ENCODE peak calls at places on chromosomes 1 and 21, in five cellular contexts. A is A673, E is foreskin fibroblast, U is D721Med, G is cardiac muscle cell. H is an unnamed sample.

GRCh38 chr1:220655961-220656720 is 34.0 kb upstream of the C1orf115 start:
- DNase-seq in U (no peak), E (no peak), A (no peak), G (no peak), H (no peak)

GRCh38 chr1:243253211-243253926 is 1.7 kb downstream of the CEP170 start:
- DNase-seq in G (no peak), U (no peak), E (peak), A (no peak), H (no peak)

GRCh38 chr1:53575948-53576305 is 116.7 kb downstream of the DMRTB1 start:
- DNase-seq in U (no peak), A (no peak), E (no peak), G (no peak), H (no peak)

GRCh38 chr1:27971674-27972073 is 11.9 kb downstream of the XKR8 start:
- DNase-seq in E (peak), A (peak), G (peak), U (no peak), H (no peak)

GRCh38 chr1:185567438-185567837 is 166.8 kb upstream of the HMCN1 start:
- DNase-seq in E (no peak), G (no peak), A (no peak), U (no peak), H (no peak)

GRCh38 chr1:185373813-185374524 is 56.9 kb upstream of the IVNS1ABP start:
- DNase-seq in E (peak), A (no peak), G (no peak), U (no peak), H (no peak)

GRCh38 chr1:101394041-101394440 is 157.2 kb downstream of the S1PR1 start:
- DNase-seq in A (peak), G (no peak), U (no peak), E (peak), H (no peak)

GRCh38 chr1:99347041-99347684 is 82.9 kb downstream of the PLPPR4 start:
- DNase-seq in E (no peak), A (no peak), U (no peak), G (no peak), H (no peak)

GRCh38 chr1:207017615-207018559 is 14.7 kb downstream of the C1orf116 start:
- DNase-seq in E (no peak), U (no peak), G (no peak), A (peak), H (no peak)

GRCh38 chr1:203367051-203367450 is 16.1 kb upstream of the FMOD start:
- DNase-seq in E (no peak), U (no peak), A (no peak), G (no peak), H (no peak)

GRCh38 chr1:200411406-200412257 is 1.8 kb upstream of the ZNF281 start:
- DNase-seq in A (no peak), U (no peak), G (peak), E (no peak), H (no peak)

GRCh38 chr1:208093046-208093445 is 151.1 kb downstream of the PLXNA2 start:
- DNase-seq in U (no peak), E (no peak), A (no peak), G (no peak), H (no peak)

GRCh38 chr1:10210841-10211804 is 753 bp downstream of the KIF1B start:
- DNase-seq in G (peak), E (peak), A (peak), U (no peak), H (peak)

GRCh38 chr1:228871314-228872061 is 136.2 kb downstream of the RHOU start:
- DNase-seq in U (no peak), E (no peak), A (no peak), G (no peak), H (no peak)

GRCh38 chr21:35172231-35172630 is 123.1 kb upstream of the RUNX1 start:
- DNase-seq in G (no peak), U (no peak), E (no peak), A (no peak), H (no peak)

GRCh38 chr1:85824066-85824835 is 116.0 kb upstream of the ZNHIT6 start:
- DNase-seq in U (no peak), G (no peak), A (no peak), E (no peak), H (no peak)

GRCh38 chr1:181493885-181494284 is 10.6 kb downstream of the CACNA1E start:
- DNase-seq in U (no peak), G (no peak), A (no peak), E (no peak), H (no peak)

GRCh38 chr1:27957655-27958054 is 2.1 kb upstream of the XKR8 start:
- DNase-seq in E (no peak), G (no peak), U (no peak), A (no peak), H (no peak)

GRCh38 chr1:74463301-74463988 is 49.0 kb downstream of the LRRC53 start:
- DNase-seq in G (no peak), A (peak), E (no peak), U (no peak), H (no peak)

GRCh38 chr21:15437873-15438272 is 291.9 kb upstream of the USP25 start:
- DNase-seq in G (no peak), U (no peak), A (no peak), E (peak), H (no peak)

GRCh38 chr1:64122588-64122987 is 80.8 kb upstream of the UBE2U start:
- DNase-seq in A (no peak), U (no peak), E (peak), G (no peak), H (no peak)

GRCh38 chr1:161728376-161729226 is 7.3 kb downstream of the FCRLB start:
- DNase-seq in A (no peak), G (no peak), U (no peak), E (no peak), H (no peak)

GRCh38 chr1:198970919-198971318 is 332.1 kb downstream of the PTPRC start:
- DNase-seq in E (peak), G (no peak), A (peak), U (no peak), H (no peak)

GRCh38 chr1:98077691-98078090 is 156.9 kb upstream of the DPYD start:
- DNase-seq in U (no peak), G (no peak), E (peak), A (no peak), H (no peak)

GRCh38 chr1:9202240-9202870 is 32.2 kb upstream of the H6PD start:
- DNase-seq in E (no peak), A (no peak), U (no peak), G (no peak), H (no peak)

GRCh38 chr1:206145771-206146290 is 28.6 kb upstream of the AVPR1B start:
- DNase-seq in A (no peak), E (no peak), U (no peak), G (no peak), H (no peak)

GRCh38 chr1:81118550-81118949 is 682.2 kb upstream of the ADGRL2 start:
- DNase-seq in U (no peak), A (no peak), E (peak), G (no peak), H (no peak)

GRCh38 chr1:114610546-114611245 is 29.3 kb upstream of the BCAS2 start:
- DNase-seq in G (no peak), U (no peak), A (no peak), E (peak), H (no peak)

GRCh38 chr1:203178083-203178482 is 2.5 kb upstream of the MYBPH start:
- DNase-seq in E (peak), A (no peak), G (no peak), U (no peak), H (no peak)

GRCh38 chr1:91783423-91784162 is 102.4 kb downstream of the TGFBR3 start:
- DNase-seq in E (peak), U (no peak), G (no peak), A (no peak), H (no peak)

GRCh38 chr1:232059726-232060360 is 433.3 kb downstream of the DISC1 start:
- DNase-seq in G (no peak), U (no peak), A (no peak), E (no peak), H (no peak)

GRCh38 chr1:48654606-48655210 is 122.0 kb downstream of the BEND5 start:
- DNase-seq in A (no peak), G (peak), U (no peak), E (no peak), H (no peak)

GRCh38 chr1:156598125-156598524 is 3.2 kb downstream of the GPATCH4 start:
- DNase-seq in A (no peak), E (no peak), U (no peak), G (no peak), H (no peak)

GRCh38 chr1:156598731-156599432 is 2.4 kb downstream of the GPATCH4 start:
- DNase-seq in E (no peak), U (no peak), A (no peak), G (no peak), H (no peak)

GRCh38 chr1:156601122-156601830 is at the start of gene GPATCH4:
- DNase-seq in A (peak), U (no peak), E (peak), G (peak), H (peak)

GRCh38 chr1:156600733-156601121 is 552 bp downstream of the GPATCH4 start:
- DNase-seq in U (no peak), A (no peak), G (no peak), E (peak), H (no peak)

GRCh38 chr1:156599811-156600210 is 1.5 kb downstream of the GPATCH4 start:
- DNase-seq in A (peak), U (no peak), E (peak), G (no peak), H (no peak)
- TF ChIP-seq CTCF in A (no peak), U (no peak), E (no peak), G (no peak), H (no peak)

GRCh38 chr1:6460349-6461236 is 5.4 kb downstream of the TNFRSF25 start:
- DNase-seq in G (no peak), E (no peak), U (no peak), A (no peak), H (no peak)

GRCh38 chr1:6459850-6460265 is 6.1 kb downstream of the TNFRSF25 start:
- DNase-seq in U (no peak), E (no peak), A (no peak), G (no peak), H (no peak)

GRCh38 chr1:6454856-6455751 is 10.9 kb downstream of the TNFRSF25 start:
- DNase-seq in E (peak), U (no peak), G (no peak), A (no peak), H (no peak)

GRCh38 chr1:6461237-6461530 is 4.8 kb downstream of the TNFRSF25 start:
- DNase-seq in A (no peak), U (no peak), G (no peak), E (no peak), H (no peak)

DNA sequence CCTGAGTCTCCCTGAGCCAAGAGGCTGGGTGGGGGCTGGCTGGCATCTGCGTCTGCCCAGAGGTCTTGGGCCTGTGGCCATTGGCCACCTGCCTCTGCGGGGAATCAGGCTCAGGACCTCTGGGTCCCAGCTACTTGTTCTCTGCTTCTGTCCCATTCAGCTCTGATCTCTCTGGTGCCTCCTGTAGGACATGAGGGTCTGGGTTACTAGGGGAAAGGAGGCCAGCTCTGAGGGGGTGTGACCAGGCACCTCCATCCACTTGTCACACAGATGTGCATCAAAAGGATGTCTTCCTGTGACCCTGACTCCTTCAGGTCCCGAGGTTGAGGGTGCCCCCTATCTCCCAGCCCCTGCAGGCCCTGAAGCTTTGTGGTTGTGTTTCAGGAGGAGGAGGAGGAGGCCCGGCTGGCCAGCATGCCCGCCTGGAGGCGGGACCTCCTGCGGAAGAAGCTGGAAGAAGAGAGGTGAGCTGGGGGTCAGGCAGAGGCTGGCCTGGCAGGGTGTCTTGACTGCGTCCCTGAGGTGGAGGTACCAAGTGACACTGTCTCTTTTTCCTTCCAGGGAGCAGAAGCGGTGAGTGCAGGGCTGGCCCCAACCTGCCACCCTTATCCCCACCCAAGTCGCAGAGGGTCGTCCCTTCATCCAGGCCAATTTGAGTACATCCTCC is 9.0 kb downstream of the TNFRSF25 start:
- DNase-seq in A (no peak), G (no peak), U (no peak), E (no peak), H (no peak)
- TF ChIP-seq CTCF in A (no peak), G (no peak), U (no peak), E (no peak), H (no peak)

DNA sequence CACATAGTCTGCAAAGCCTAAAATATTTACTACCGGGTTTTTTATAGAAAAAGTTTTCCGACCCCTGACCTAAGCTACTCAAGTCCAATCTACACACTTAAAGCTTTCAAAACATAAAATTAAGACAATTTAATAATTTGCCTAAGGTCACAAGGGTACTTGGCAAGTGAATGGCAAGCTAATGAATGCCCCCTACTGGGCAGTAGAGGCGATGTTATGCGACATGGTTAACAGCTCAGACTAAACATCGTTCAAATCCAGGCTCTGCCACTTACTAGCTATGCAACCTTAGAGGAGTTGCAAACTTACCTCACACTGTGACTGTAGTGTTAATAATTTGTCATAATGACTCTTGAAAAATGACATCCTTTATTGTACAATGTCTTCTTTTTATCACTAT is 317.2 kb upstream of the NFIA start:
- DNase-seq in A (peak), U (no peak), G (peak), E (peak), H (peak)
- TF ChIP-seq CTCF in A (peak), U (peak), G (peak), E (peak), H (peak)

GRCh38 chr1:119544165-119544762 is 37.3 kb downstream of the HSD3B1 start:
- DNase-seq in G (peak), E (no peak), U (no peak), A (peak), H (no peak)
- TF ChIP-seq CTCF in G (peak), E (peak), U (peak), A (peak), H (peak)

H was measured in AG09319.